ENCODE peak calls at places on chromosome 7, in nine cellular contexts. K is mammary epithelial cell, N is tibial artery, S is IMR-90, A is heart right ventricle, G is choroid plexus epithelial cell, L is prostate gland, M is A549, C is WTC11. J is an unnamed sample.
A peak's percentile ranks its signal among the peaks of the same experiment; 100 is the strongest.

GRCh38 chr7:92306153-92306552 is 60.4 kb downstream of the ANKIB1 start:
- DNase-seq in K (peak; percentile 43), N (no peak), S (peak; percentile 11), A (no peak), G (no peak), L (no peak), M (no peak), C (no peak), J (no peak)

GRCh38 chr7:52053525-52053924 is 736.9 kb upstream of the COBL start:
- DNase-seq in K (no peak), N (no peak), S (no peak), A (no peak), G (no peak), L (no peak), M (no peak), C (no peak), J (no peak)

GRCh38 chr7:69893915-69894314 is 295.6 kb downstream of the AUTS2 start:
- DNase-seq in K (no peak), N (no peak), S (no peak), A (no peak), G (peak; percentile 35), L (no peak), M (peak; percentile 13), C (no peak), J (no peak)

GRCh38 chr7:22677680-22678079 is 49.3 kb upstream of the IL6 start:
- DNase-seq in K (no peak), N (no peak), S (no peak), A (no peak), G (no peak), L (no peak), M (no peak), C (no peak), J (no peak)

GRCh38 chr7:46492460-46492859 is 571.4 kb upstream of the IGFBP3 start:
- DNase-seq in K (no peak), N (no peak), S (no peak), A (no peak), G (no peak), L (no peak), M (no peak), C (no peak), J (no peak)

GRCh38 chr7:67100956-67101361 is 104.3 kb downstream of the TYW1 start:
- DNase-seq in K (no peak), N (no peak), S (no peak), A (no peak), G (peak; percentile 66), L (no peak), M (no peak), C (peak; percentile 15), J (peak; percentile 10)

GRCh38 chr7:50387351-50387750 is 62.8 kb downstream of the FIGNL1 start:
- DNase-seq in K (no peak), N (no peak), S (no peak), A (no peak), G (no peak), L (no peak), M (no peak), C (no peak), J (no peak)

GRCh38 chr7:117478796-117479479 is 887 bp upstream of the CFTR start:
- DNase-seq in K (no peak), N (no peak), S (no peak), A (no peak), G (peak; percentile 2), L (no peak), M (no peak), C (no peak), J (no peak)

GRCh38 chr7:69263550-69263949 is 334.7 kb upstream of the AUTS2 start:
- DNase-seq in K (no peak), N (no peak), S (no peak), A (no peak), G (no peak), L (no peak), M (no peak), C (no peak), J (no peak)

GRCh38 chr7:39313958-39314357 is 252.2 kb upstream of the YAE1 start:
- DNase-seq in K (no peak), N (no peak), S (no peak), A (no peak), G (no peak), L (no peak), M (no peak), C (no peak), J (no peak)

GRCh38 chr7:25770670-25771069 is 381.3 kb upstream of the NFE2L3 start:
- DNase-seq in K (no peak), N (no peak), S (no peak), A (no peak), G (peak; percentile 30), L (no peak), M (no peak), C (no peak), J (no peak)

GRCh38 chr7:2445898-2446555 is 30.2 kb downstream of the GRIFIN start:
- DNase-seq in K (no peak), N (peak; percentile 40), S (no peak), A (no peak), G (no peak), L (no peak), M (no peak), C (no peak), J (no peak)

GRCh38 chr7:105760549-105761447 is 115.6 kb downstream of the ATXN7L1 start:
- DNase-seq in K (no peak), N (no peak), S (peak; percentile 47), A (no peak), G (no peak), L (no peak), M (no peak), C (no peak), J (no peak)

GRCh38 chr7:38756521-38756920 is 125.3 kb upstream of the AMPH start:
- DNase-seq in K (no peak), N (no peak), S (peak; percentile 29), A (no peak), G (peak; percentile 39), L (no peak), M (no peak), C (no peak), J (no peak)

GRCh38 chr7:107632466-107632865 is 28.2 kb upstream of the SLC26A4 start:
- DNase-seq in K (no peak), N (no peak), S (no peak), A (no peak), G (no peak), L (no peak), M (no peak), C (no peak), J (no peak)

GRCh38 chr7:157239571-157240270 is 97.1 kb upstream of the DNAJB6 start:
- DNase-seq in K (no peak), N (no peak), S (no peak), A (no peak), G (no peak), L (no peak), M (no peak), C (no peak), J (no peak)

GRCh38 chr7:157234271-157234670 is 95.5 kb downstream of the UBE3C start:
- DNase-seq in K (no peak), N (no peak), S (no peak), A (no peak), G (peak; percentile 9), L (no peak), M (no peak), C (no peak), J (no peak)

GRCh38 chr7:157235357-157236018 is 96.8 kb downstream of the UBE3C start:
- DNase-seq in K (peak; percentile 21), N (no peak), S (peak; percentile 80), A (no peak), G (peak; percentile 66), L (no peak), M (no peak), C (no peak), J (no peak)

GRCh38 chr7:157241631-157242030 is 95.2 kb upstream of the DNAJB6 start:
- DNase-seq in K (no peak), N (no peak), S (no peak), A (no peak), G (no peak), L (no peak), M (no peak), C (no peak), J (no peak)

GRCh38 chr7:157238087-157238486 is 98.7 kb upstream of the DNAJB6 start:
- DNase-seq in K (no peak), N (no peak), S (no peak), A (peak; percentile 27), G (no peak), L (no peak), M (peak; percentile 37), C (peak; percentile 51), J (no peak)
- TF ChIP-seq CTCF in K (peak; percentile 33), N (no peak), S (no peak), A (peak; percentile 60), G (peak; percentile 24), L (no peak), M (peak; percentile 28), C (peak; percentile 29), J (no peak)

GRCh38 chr7:151679073-151679708 is 159.5 kb upstream of the RHEB start:
- DNase-seq in K (no peak), N (no peak), S (no peak), A (no peak), G (no peak), L (no peak), M (no peak), C (no peak), J (no peak)
- TF ChIP-seq CTCF in K (no peak), N (no peak), S (no peak), A (no peak), G (no peak), L (no peak), M (no peak), C (no peak), J (no peak)

GRCh38 chr7:153370092-153370491 is 610.5 kb downstream of the ACTR3B start:
- DNase-seq in K (no peak), N (no peak), S (no peak), A (no peak), G (no peak), L (no peak), M (no peak), C (no peak), J (no peak)
- TF ChIP-seq CTCF in K (no peak), N (no peak), S (no peak), A (no peak), G (no peak), L (no peak), M (no peak), C (no peak), J (no peak)

GRCh38 chr7:100419660-100420226 is 8.8 kb downstream of the ZCWPW1 start:
- DNase-seq in K (no peak), N (no peak), S (no peak), A (no peak), G (peak; percentile 14), L (no peak), M (no peak), C (no peak), J (no peak)

GRCh38 chr7:100415448-100415847 is 13.1 kb downstream of the ZCWPW1 start:
- DNase-seq in K (no peak), N (no peak), S (no peak), A (no peak), G (no peak), L (no peak), M (no peak), C (no peak), J (no peak)

GRCh38 chr7:100413889-100414288 is 14.6 kb downstream of the ZCWPW1 start:
- DNase-seq in K (no peak), N (no peak), S (no peak), A (no peak), G (no peak), L (no peak), M (no peak), C (no peak), J (no peak)

GRCh38 chr7:100423315-100423714 is 5.2 kb downstream of the ZCWPW1 start:
- DNase-seq in K (no peak), N (no peak), S (no peak), A (no peak), G (no peak), L (no peak), M (no peak), C (no peak), J (no peak)

GRCh38 chr7:100418930-100419659 is 9.4 kb downstream of the ZCWPW1 start:
- DNase-seq in K (no peak), N (no peak), S (no peak), A (no peak), G (peak; percentile 13), L (no peak), M (no peak), C (no peak), J (no peak)
- TF ChIP-seq CTCF in K (no peak), N (no peak), S (no peak), A (no peak), G (no peak), L (no peak), M (no peak), C (no peak), J (no peak)

J was measured in ovary.